ENCODE peak calls at places on chromosomes 16 and 17, in seven cellular contexts. One of them, this sample, is unnamed.

GRCh38 chr17:35372846-35373531 is 432 bp downstream of the SLFN11 start:
- DNase-seq in B cell: no peak
- DNase-seq in EL: peak
- DNase-seq in skeletal muscle cell: no peak
- DNase-seq in MM.1S: peak
- DNase-seq in CD8-positive, alpha-beta T cell: no peak
- DNase-seq in SK-N-SH: peak
- DNase-seq in this sample: no peak

GRCh38 chr16:57999366-57999970 is 1.0 kb downstream of the ZNF319 start:
- DNase-seq in B cell: no peak
- DNase-seq in skeletal muscle cell: no peak
- DNase-seq in CD8-positive, alpha-beta T cell: no peak
- DNase-seq in SK-N-SH: peak
- DNase-seq in EL: peak
- DNase-seq in MM.1S: peak
- DNase-seq in this sample: no peak

GRCh38 chr16:31350275-31351005 is 4.5 kb upstream of the ITGAX start:
- DNase-seq in MM.1S: no peak
- DNase-seq in skeletal muscle cell: no peak
- DNase-seq in SK-N-SH: no peak
- DNase-seq in B cell: no peak
- DNase-seq in EL: no peak
- DNase-seq in CD8-positive, alpha-beta T cell: no peak
- DNase-seq in this sample: no peak

GRCh38 chr17:19958023-19958422 is 19.6 kb downstream of the AKAP10 start:
- DNase-seq in EL: peak
- DNase-seq in B cell: no peak
- DNase-seq in skeletal muscle cell: peak
- DNase-seq in MM.1S: no peak
- DNase-seq in CD8-positive, alpha-beta T cell: no peak
- DNase-seq in SK-N-SH: peak
- DNase-seq in this sample: peak

GRCh38 chr17:35747540-35748017 is 5.5 kb downstream of the GAS2L2 start:
- DNase-seq in CD8-positive, alpha-beta T cell: peak
- DNase-seq in B cell: peak
- DNase-seq in MM.1S: peak
- DNase-seq in skeletal muscle cell: no peak
- DNase-seq in EL: peak
- DNase-seq in SK-N-SH: peak
- DNase-seq in this sample: peak

GRCh38 chr17:13074026-13074425 is 56.2 kb upstream of the ELAC2 start:
- DNase-seq in SK-N-SH: no peak
- DNase-seq in skeletal muscle cell: peak
- DNase-seq in CD8-positive, alpha-beta T cell: no peak
- DNase-seq in MM.1S: no peak
- DNase-seq in EL: peak
- DNase-seq in B cell: no peak
- DNase-seq in this sample: no peak

GRCh38 chr17:8818047-8818446 is 18.9 kb upstream of the MFSD6L start:
- DNase-seq in EL: no peak
- DNase-seq in MM.1S: no peak
- DNase-seq in skeletal muscle cell: no peak
- DNase-seq in B cell: no peak
- DNase-seq in SK-N-SH: no peak
- DNase-seq in CD8-positive, alpha-beta T cell: no peak
- DNase-seq in this sample: no peak

GRCh38 chr16:31033709-31034492 is 543 bp downstream of the STX4 start:
- DNase-seq in MM.1S: peak
- DNase-seq in CD8-positive, alpha-beta T cell: peak
- DNase-seq in skeletal muscle cell: peak
- DNase-seq in EL: peak
- DNase-seq in SK-N-SH: peak
- DNase-seq in B cell: peak
- DNase-seq in this sample: no peak

GRCh38 chr17:67441052-67441738 is 64.1 kb downstream of the PITPNC1 start:
- DNase-seq in MM.1S: no peak
- DNase-seq in SK-N-SH: no peak
- DNase-seq in B cell: no peak
- DNase-seq in skeletal muscle cell: peak
- DNase-seq in EL: peak
- DNase-seq in CD8-positive, alpha-beta T cell: peak
- DNase-seq in this sample: peak

This sample was measured in retinal pigment epithelial cell.